ENCODE peak calls at places on chromosome 6, in six cellular contexts. One of them, this sample, is unnamed.

GRCh38 chr6:36508532-36508931 is 38.7 kb downstream of the STK38 start:
- DNase-seq in small intestine: no peak
- DNase-seq in fibroblast of mammary gland: no peak
- DNase-seq in fibroblast of lung: no peak
- DNase-seq in heart left ventricle: no peak
- DNase-seq in left ventricle myocardium inferior: no peak
- DNase-seq in this sample: no peak

GRCh38 chr6:170085475-170086401 is 205.1 kb downstream of the DLL1 start:
- DNase-seq in small intestine: no peak
- DNase-seq in left ventricle myocardium inferior: peak
- DNase-seq in heart left ventricle: peak
- DNase-seq in fibroblast of lung: no peak
- DNase-seq in fibroblast of mammary gland: no peak
- DNase-seq in this sample: no peak

GRCh38 chr6:159719287-159719686 is 8.0 kb upstream of the WTAP start:
- DNase-seq in small intestine: no peak
- DNase-seq in fibroblast of mammary gland: peak
- DNase-seq in left ventricle myocardium inferior: no peak
- DNase-seq in fibroblast of lung: no peak
- DNase-seq in heart left ventricle: no peak
- DNase-seq in this sample: no peak

GRCh38 chr6:116450769-116451740 is 10.1 kb upstream of the CALHM6 start:
- DNase-seq in heart left ventricle: no peak
- DNase-seq in left ventricle myocardium inferior: no peak
- DNase-seq in fibroblast of lung: no peak
- DNase-seq in fibroblast of mammary gland: no peak
- DNase-seq in small intestine: peak
- DNase-seq in this sample: no peak

GRCh38 chr6:69884231-69884630 is 17.9 kb downstream of the COL19A1 start:
- DNase-seq in fibroblast of lung: no peak
- DNase-seq in left ventricle myocardium inferior: no peak
- DNase-seq in fibroblast of mammary gland: no peak
- DNase-seq in heart left ventricle: no peak
- DNase-seq in small intestine: no peak
- DNase-seq in this sample: no peak

GRCh38 chr6:72953901-72954494 is 271.3 kb downstream of the KHDC1L start:
- DNase-seq in left ventricle myocardium inferior: no peak
- DNase-seq in heart left ventricle: no peak
- DNase-seq in small intestine: no peak
- DNase-seq in fibroblast of lung: peak
- DNase-seq in fibroblast of mammary gland: peak
- DNase-seq in this sample: no peak

GRCh38 chr6:92777146-92777740 is 642.1 kb downstream of the EPHA7 start:
- DNase-seq in fibroblast of mammary gland: peak
- DNase-seq in left ventricle myocardium inferior: no peak
- DNase-seq in heart left ventricle: no peak
- DNase-seq in fibroblast of lung: peak
- DNase-seq in small intestine: peak
- DNase-seq in this sample: peak

GRCh38 chr6:105402090-105402980 is 547 bp downstream of the PREP start:
- DNase-seq in heart left ventricle: no peak
- DNase-seq in fibroblast of mammary gland: peak
- DNase-seq in left ventricle myocardium inferior: no peak
- DNase-seq in fibroblast of lung: peak
- DNase-seq in small intestine: peak
- DNase-seq in this sample: peak

GRCh38 chr6:150579611-150580010 is 20.1 kb upstream of the PLEKHG1 start:
- DNase-seq in heart left ventricle: no peak
- DNase-seq in fibroblast of lung: no peak
- DNase-seq in small intestine: no peak
- DNase-seq in fibroblast of mammary gland: no peak
- DNase-seq in left ventricle myocardium inferior: peak
- DNase-seq in this sample: no peak

GRCh38 chr6:87551799-87552198 is 38.0 kb downstream of the RARS2 start:
- DNase-seq in fibroblast of mammary gland: no peak
- DNase-seq in left ventricle myocardium inferior: no peak
- DNase-seq in fibroblast of lung: no peak
- DNase-seq in small intestine: no peak
- DNase-seq in heart left ventricle: no peak
- DNase-seq in this sample: no peak
- H3K4me3 ChIP-seq in fibroblast of mammary gland: no peak
- H3K4me3 ChIP-seq in left ventricle myocardium inferior: no peak
- H3K4me3 ChIP-seq in fibroblast of lung: no peak
- H3K4me3 ChIP-seq in small intestine: no peak
- H3K4me3 ChIP-seq in heart left ventricle: no peak
- H3K4me3 ChIP-seq in this sample: no peak

DNA sequence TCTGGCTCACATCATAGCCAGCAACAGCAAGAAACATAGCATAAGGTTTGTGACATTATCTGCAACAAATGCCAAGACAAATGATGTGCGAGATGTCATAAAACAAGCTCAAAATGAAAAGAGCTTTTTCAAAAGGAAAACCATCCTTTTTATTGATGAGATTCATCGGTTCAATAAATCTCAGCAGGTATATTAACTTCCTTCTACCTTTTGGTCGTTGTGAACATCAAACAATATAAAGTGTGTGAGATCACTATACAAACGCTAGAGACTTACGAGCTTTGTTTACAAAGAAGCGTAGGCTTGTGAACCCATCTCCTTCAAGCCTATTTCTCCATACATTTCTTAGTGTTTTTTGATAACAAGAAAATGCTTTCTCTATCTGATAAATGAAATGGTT is 3.5 kb downstream of the WRNIP1 start:
- DNase-seq in small intestine: no peak
- DNase-seq in heart left ventricle: no peak
- DNase-seq in fibroblast of mammary gland: no peak
- DNase-seq in fibroblast of lung: no peak
- DNase-seq in left ventricle myocardium inferior: no peak
- DNase-seq in this sample: no peak
- H3K4me3 ChIP-seq in small intestine: no peak
- H3K4me3 ChIP-seq in heart left ventricle: peak
- H3K4me3 ChIP-seq in fibroblast of mammary gland: no peak
- H3K4me3 ChIP-seq in fibroblast of lung: peak
- H3K4me3 ChIP-seq in left ventricle myocardium inferior: peak
- H3K4me3 ChIP-seq in this sample: peak

DNA sequence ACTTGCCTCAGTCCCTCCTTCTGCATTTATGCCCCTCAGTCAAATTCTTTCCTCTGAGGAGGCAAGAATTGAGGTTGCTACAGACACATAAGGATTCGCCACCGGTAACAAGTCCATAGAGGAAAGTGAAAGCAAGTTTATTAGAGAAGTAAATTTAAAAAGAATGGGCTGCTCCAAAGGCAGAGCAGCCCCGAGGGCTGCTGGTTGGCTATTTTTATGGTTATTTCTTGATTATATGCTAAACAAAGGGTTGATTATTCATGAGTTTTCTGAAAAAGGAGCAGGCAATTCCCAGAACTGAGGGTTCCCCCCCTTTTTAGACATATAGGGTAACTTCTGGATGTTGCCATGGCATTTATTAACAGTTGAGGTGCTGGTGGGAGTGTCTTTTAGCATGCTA is 44.9 kb upstream of the RNGTT start:
- DNase-seq in heart left ventricle: no peak
- DNase-seq in left ventricle myocardium inferior: no peak
- DNase-seq in fibroblast of lung: no peak
- DNase-seq in fibroblast of mammary gland: no peak
- DNase-seq in small intestine: peak
- DNase-seq in this sample: no peak
- H3K4me3 ChIP-seq in heart left ventricle: no peak
- H3K4me3 ChIP-seq in left ventricle myocardium inferior: no peak
- H3K4me3 ChIP-seq in fibroblast of lung: no peak
- H3K4me3 ChIP-seq in fibroblast of mammary gland: no peak
- H3K4me3 ChIP-seq in small intestine: no peak
- H3K4me3 ChIP-seq in this sample: no peak

GRCh38 chr6:41371461-41371991 is 36.1 kb downstream of the NCR2 start:
- DNase-seq in fibroblast of lung: peak
- DNase-seq in heart left ventricle: peak
- DNase-seq in fibroblast of mammary gland: peak
- DNase-seq in small intestine: peak
- DNase-seq in left ventricle myocardium inferior: peak
- DNase-seq in this sample: peak
- H3K4me3 ChIP-seq in fibroblast of lung: no peak
- H3K4me3 ChIP-seq in heart left ventricle: peak
- H3K4me3 ChIP-seq in fibroblast of mammary gland: no peak
- H3K4me3 ChIP-seq in small intestine: no peak
- H3K4me3 ChIP-seq in left ventricle myocardium inferior: peak
- H3K4me3 ChIP-seq in this sample: peak

GRCh38 chr6:68026483-68026882 is 608.6 kb upstream of the ADGRB3 start:
- DNase-seq in fibroblast of lung: no peak
- DNase-seq in fibroblast of mammary gland: no peak
- DNase-seq in small intestine: no peak
- DNase-seq in heart left ventricle: no peak
- DNase-seq in left ventricle myocardium inferior: no peak
- DNase-seq in this sample: no peak

GRCh38 chr6:68031054-68031453 is 604.0 kb upstream of the ADGRB3 start:
- DNase-seq in fibroblast of lung: no peak
- DNase-seq in heart left ventricle: no peak
- DNase-seq in small intestine: no peak
- DNase-seq in left ventricle myocardium inferior: no peak
- DNase-seq in fibroblast of mammary gland: no peak
- DNase-seq in this sample: no peak

GRCh38 chr6:68032217-68032616 is 602.9 kb upstream of the ADGRB3 start:
- DNase-seq in fibroblast of lung: no peak
- DNase-seq in heart left ventricle: no peak
- DNase-seq in small intestine: no peak
- DNase-seq in left ventricle myocardium inferior: no peak
- DNase-seq in fibroblast of mammary gland: no peak
- DNase-seq in this sample: no peak
- H3K4me3 ChIP-seq in fibroblast of lung: no peak
- H3K4me3 ChIP-seq in heart left ventricle: no peak
- H3K4me3 ChIP-seq in small intestine: no peak
- H3K4me3 ChIP-seq in left ventricle myocardium inferior: no peak
- H3K4me3 ChIP-seq in fibroblast of mammary gland: no peak
- H3K4me3 ChIP-seq in this sample: no peak

DNA sequence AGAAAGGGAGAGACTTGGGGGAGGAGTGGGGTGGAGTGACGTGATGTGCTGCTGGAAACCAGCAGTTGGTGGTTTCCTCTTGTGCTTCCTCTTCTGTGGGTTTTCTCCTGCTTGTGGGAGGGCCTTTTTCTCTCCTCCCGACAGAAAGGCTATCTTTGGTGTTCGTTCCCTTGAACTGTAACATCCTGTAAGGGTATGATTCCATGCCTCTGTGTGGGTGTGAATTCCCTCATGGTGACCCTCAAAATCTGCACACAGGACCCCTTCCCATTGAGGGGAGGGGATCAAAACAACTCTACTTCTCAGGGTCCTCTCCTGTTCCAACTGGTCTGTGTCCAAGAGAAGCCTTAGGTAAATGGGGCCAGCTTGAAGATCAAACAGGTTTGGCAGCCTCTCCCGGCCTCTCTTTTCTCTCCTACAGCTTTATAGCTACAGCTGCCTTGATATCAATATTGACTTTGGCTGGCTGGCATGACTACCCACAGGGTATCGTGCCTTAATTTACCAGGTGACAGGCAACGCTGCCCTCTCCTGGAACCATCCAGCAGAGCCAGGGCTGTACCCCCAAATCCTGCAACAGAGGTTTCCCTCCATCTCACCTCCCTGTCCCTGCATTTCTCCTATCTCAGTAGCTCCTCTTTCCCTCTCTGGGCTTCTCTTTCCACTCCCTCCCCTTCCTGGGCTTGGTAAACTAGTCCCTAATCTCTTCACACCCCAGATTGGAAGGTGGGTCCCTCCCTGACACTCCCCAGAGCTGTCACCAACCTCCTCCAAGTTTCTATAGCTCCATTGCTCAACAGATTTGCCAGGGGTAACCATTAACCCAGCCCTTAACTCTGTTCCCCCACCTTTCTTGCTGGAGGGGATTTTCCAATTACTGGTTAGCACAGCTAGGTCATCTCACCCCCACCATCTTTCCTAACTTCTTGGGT is 1.5 kb upstream of the MSH5 start:
- DNase-seq in fibroblast of mammary gland: peak
- DNase-seq in small intestine: peak
- DNase-seq in left ventricle myocardium inferior: no peak
- DNase-seq in fibroblast of lung: peak
- DNase-seq in heart left ventricle: no peak
- DNase-seq in this sample: peak
- H3K4me3 ChIP-seq in fibroblast of mammary gland: peak
- H3K4me3 ChIP-seq in small intestine: no peak
- H3K4me3 ChIP-seq in left ventricle myocardium inferior: peak
- H3K4me3 ChIP-seq in fibroblast of lung: no peak
- H3K4me3 ChIP-seq in heart left ventricle: no peak
- H3K4me3 ChIP-seq in this sample: peak

GRCh38 chr6:132816665-132817064 is 2.3 kb downstream of the RPS12 start:
- DNase-seq in fibroblast of lung: no peak
- DNase-seq in small intestine: no peak
- DNase-seq in fibroblast of mammary gland: no peak
- DNase-seq in heart left ventricle: no peak
- DNase-seq in left ventricle myocardium inferior: no peak
- DNase-seq in this sample: no peak
- H3K4me3 ChIP-seq in fibroblast of lung: peak
- H3K4me3 ChIP-seq in small intestine: no peak
- H3K4me3 ChIP-seq in fibroblast of mammary gland: peak
- H3K4me3 ChIP-seq in heart left ventricle: no peak
- H3K4me3 ChIP-seq in left ventricle myocardium inferior: peak
- H3K4me3 ChIP-seq in this sample: peak

This sample was measured in adipocyte.